ENCODE peak calls at places on chromosomes 12 and 14, in seven cellular contexts. K is mesenchymal stem cell, R is trophoblast cell, B is H9, M is IMR-90, A is mesendoderm, E is H1. T is an unnamed sample.

GRCh38 chr14:44291516-44291915 is 215.6 kb downstream of the FSCB start:
- DNase-seq in K (no peak), R (no peak), B (no peak), M (no peak), A (no peak), E (no peak), T (no peak)

GRCh38 chr14:81400202-81400678 is at the start of gene STON2:
- DNase-seq in K (no peak), R (peak), B (no peak), M (no peak), A (no peak), E (no peak), T (no peak)

GRCh38 chr12:130873825-130874224 is 2.0 kb downstream of the RAN start:
- DNase-seq in K (no peak), R (no peak), B (no peak), M (no peak), A (no peak), E (no peak), T (no peak)

GRCh38 chr12:80593766-80594165 is 113.7 kb upstream of the MYF6 start:
- DNase-seq in K (peak), R (no peak), B (no peak), M (peak), A (peak), E (no peak), T (no peak)

GRCh38 chr12:89225401-89225800 is 126.9 kb downstream of the DUSP6 start:
- DNase-seq in K (peak), R (peak), B (peak), M (peak), A (peak), E (no peak), T (no peak)

GRCh38 chr14:32813401-32813800 is 125.3 kb upstream of the NPAS3 start:
- DNase-seq in K (no peak), R (no peak), B (no peak), M (no peak), A (no peak), E (no peak), T (no peak)

GRCh38 chr14:81684696-81685095 is 151.0 kb upstream of the SEL1L start:
- DNase-seq in K (no peak), R (no peak), B (no peak), M (no peak), A (no peak), E (no peak), T (no peak)

GRCh38 chr12:133236556-133236955 is 879 bp upstream of the ANHX start:
- DNase-seq in K (no peak), R (no peak), B (no peak), M (no peak), A (no peak), E (no peak), T (no peak)

GRCh38 chr12:90858261-90858660 is 96.7 kb downstream of the CCER1 start:
- DNase-seq in K (no peak), R (no peak), B (no peak), M (peak), A (no peak), E (no peak), T (peak)

GRCh38 chr14:95025218-95025617 is 132.1 kb downstream of the DICER1 start:
- DNase-seq in K (no peak), R (no peak), B (no peak), M (no peak), A (no peak), E (no peak), T (no peak)

GRCh38 chr12:123089631-123090353 is 61.1 kb downstream of the PITPNM2 start:
- DNase-seq in K (peak), R (peak), B (no peak), M (peak), A (no peak), E (no peak), T (no peak)

GRCh38 chr14:61562321-61563161 is 132.8 kb upstream of the HIF1A start:
- DNase-seq in K (peak), R (peak), B (no peak), M (peak), A (no peak), E (no peak), T (no peak)

GRCh38 chr14:101695659-101696058 is 65.8 kb upstream of the PPP2R5C start:
- DNase-seq in K (no peak), R (no peak), B (no peak), M (no peak), A (no peak), E (no peak), T (no peak)

GRCh38 chr12:52603314-52603713 is 2.1 kb upstream of the KRT72 start:
- DNase-seq in K (no peak), R (no peak), B (peak), M (no peak), A (peak), E (no peak), T (no peak)

GRCh38 chr12:78555802-78556201 is 308.8 kb upstream of the SYT1 start:
- DNase-seq in K (no peak), R (no peak), B (no peak), M (no peak), A (peak), E (no peak), T (no peak)

GRCh38 chr14:61585598-61586538 is 109.4 kb upstream of the HIF1A start:
- DNase-seq in K (peak), R (no peak), B (no peak), M (peak), A (no peak), E (no peak), T (no peak)

GRCh38 chr12:90854136-90854689 is 100.8 kb downstream of the CCER1 start:
- DNase-seq in K (peak), R (peak), B (no peak), M (peak), A (peak), E (peak), T (peak)

GRCh38 chr12:3173008-3173553 is 95.9 kb downstream of the TSPAN9 start:
- DNase-seq in K (no peak), R (no peak), B (no peak), M (no peak), A (no peak), E (no peak), T (no peak)

GRCh38 chr12:1184402-1184801 is 193.4 kb downstream of the ERC1 start:
- DNase-seq in K (no peak), R (no peak), B (no peak), M (peak), A (no peak), E (no peak), T (no peak)

GRCh38 chr14:58830121-58830520 is 192.4 kb downstream of the DACT1 start:
- DNase-seq in K (no peak), R (no peak), B (no peak), M (no peak), A (no peak), E (no peak), T (no peak)

GRCh38 chr14:65299837-65300236 is 112.7 kb upstream of the FUT8 start:
- DNase-seq in K (no peak), R (no peak), B (no peak), M (no peak), A (peak), E (no peak), T (no peak)

GRCh38 chr14:62158779-62159178 is 396.6 kb downstream of the SNAPC1 start:
- DNase-seq in K (no peak), R (no peak), B (no peak), M (no peak), A (no peak), E (no peak), T (no peak)

GRCh38 chr14:64147126-64147790 is 146.9 kb downstream of the ESR2 start:
- DNase-seq in K (peak), R (no peak), B (no peak), M (peak), A (no peak), E (no peak), T (no peak)

GRCh38 chr12:4121506-4122020 is 152.0 kb upstream of the CCND2 start:
- DNase-seq in K (no peak), R (no peak), B (peak), M (no peak), A (no peak), E (no peak), T (no peak)

GRCh38 chr14:85415015-85415712 is 114.8 kb upstream of the FLRT2 start:
- DNase-seq in K (peak), R (no peak), B (peak), M (peak), A (peak), E (peak), T (no peak)

GRCh38 chr14:96042218-96042930 is 3.2 kb downstream of the C14orf132 start:
- DNase-seq in K (peak), R (no peak), B (no peak), M (peak), A (no peak), E (no peak), T (no peak)

GRCh38 chr14:103199141-103199540 is 75.9 kb downstream of the TNFAIP2 start:
- DNase-seq in K (no peak), R (no peak), B (no peak), M (peak), A (no peak), E (no peak), T (no peak)

GRCh38 chr12:46831335-46832083 is 5.7 kb upstream of the SLC38A4 start:
- DNase-seq in K (peak), R (no peak), B (peak), M (no peak), A (peak), E (no peak), T (peak)

GRCh38 chr12:115950959-115951358 is 326.5 kb downstream of the MED13L start:
- DNase-seq in K (no peak), R (no peak), B (no peak), M (no peak), A (no peak), E (no peak), T (no peak)

GRCh38 chr12:89075890-89076591 is 276.3 kb downstream of the DUSP6 start:
- DNase-seq in K (no peak), R (no peak), B (no peak), M (peak), A (no peak), E (no peak), T (no peak)

GRCh38 chr12:53213348-53213747 is 6.3 kb upstream of the ITGB7 start:
- DNase-seq in K (peak), R (peak), B (peak), M (peak), A (peak), E (no peak), T (peak)

GRCh38 chr14:49860988-49861387 is 8.4 kb upstream of the NEMF start:
- DNase-seq in K (no peak), R (no peak), B (no peak), M (no peak), A (no peak), E (no peak), T (no peak)

GRCh38 chr12:46825526-46826414 is at the start of gene SLC38A4:
- DNase-seq in K (peak), R (peak), B (peak), M (peak), A (peak), E (no peak), T (peak)

GRCh38 chr12:18549598-18549997 is 188.2 kb downstream of the PLCZ1 start:
- DNase-seq in K (no peak), R (no peak), B (peak), M (no peak), A (peak), E (no peak), T (no peak)

GRCh38 chr12:31117203-31118011 is 43.7 kb downstream of the DDX11 start:
- DNase-seq in K (peak), R (peak), B (peak), M (peak), A (peak), E (no peak), T (peak)

GRCh38 chr14:92694807-92695206 is 53.6 kb downstream of the LGMN start:
- DNase-seq in K (no peak), R (no peak), B (no peak), M (no peak), A (no peak), E (no peak), T (no peak)

GRCh38 chr14:51638071-51638944 is 13.4 kb upstream of the FRMD6 start:
- DNase-seq in K (no peak), R (peak), B (peak), M (no peak), A (peak), E (no peak), T (no peak)

GRCh38 chr14:98466807-98467206 is 805.2 kb downstream of the BCL11B start:
- DNase-seq in K (no peak), R (no peak), B (no peak), M (no peak), A (no peak), E (no peak), T (no peak)

DNA sequence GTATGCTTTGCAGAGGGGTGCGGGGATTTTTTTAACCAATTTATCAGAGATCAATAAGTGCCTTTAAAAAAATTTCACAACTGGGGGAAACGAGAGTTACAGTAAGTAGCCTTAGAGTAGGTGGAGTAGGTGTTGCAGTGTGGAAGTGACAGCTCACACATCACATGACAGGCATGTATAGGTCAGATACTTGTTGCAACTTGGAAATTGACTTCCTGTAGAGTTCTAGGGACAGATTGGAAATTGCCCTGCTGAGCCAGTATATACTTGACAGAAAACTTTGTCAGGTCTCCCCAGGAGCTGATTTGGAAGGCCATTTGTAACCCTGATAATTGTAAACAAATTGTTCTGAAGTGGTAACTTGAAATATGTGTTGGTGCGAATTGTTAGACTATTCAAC is 157.5 kb downstream of the SLC15A5 start:
- DNase-seq in K (no peak), R (no peak), B (no peak), M (no peak), A (peak), E (no peak), T (no peak)
- H2BK5ac ChIP-seq in K (no peak), R (no peak), B (no peak), M (no peak), A (no peak), E (no peak), T (no peak)

GRCh38 chr12:27685274-27685673 is 11.0 kb upstream of the REP15 start:
- DNase-seq in K (no peak), R (no peak), B (no peak), M (no peak), A (no peak), E (no peak), T (no peak)
- H2BK5ac ChIP-seq in K (no peak), R (no peak), B (no peak), M (no peak), A (no peak), E (no peak), T (no peak)

GRCh38 chr12:48013287-48013686 is 9.0 kb upstream of the COL2A1 start:
- DNase-seq in K (no peak), R (no peak), B (no peak), M (no peak), A (no peak), E (no peak), T (no peak)
- H2BK5ac ChIP-seq in K (no peak), R (no peak), B (no peak), M (no peak), A (no peak), E (no peak), T (no peak)

DNA sequence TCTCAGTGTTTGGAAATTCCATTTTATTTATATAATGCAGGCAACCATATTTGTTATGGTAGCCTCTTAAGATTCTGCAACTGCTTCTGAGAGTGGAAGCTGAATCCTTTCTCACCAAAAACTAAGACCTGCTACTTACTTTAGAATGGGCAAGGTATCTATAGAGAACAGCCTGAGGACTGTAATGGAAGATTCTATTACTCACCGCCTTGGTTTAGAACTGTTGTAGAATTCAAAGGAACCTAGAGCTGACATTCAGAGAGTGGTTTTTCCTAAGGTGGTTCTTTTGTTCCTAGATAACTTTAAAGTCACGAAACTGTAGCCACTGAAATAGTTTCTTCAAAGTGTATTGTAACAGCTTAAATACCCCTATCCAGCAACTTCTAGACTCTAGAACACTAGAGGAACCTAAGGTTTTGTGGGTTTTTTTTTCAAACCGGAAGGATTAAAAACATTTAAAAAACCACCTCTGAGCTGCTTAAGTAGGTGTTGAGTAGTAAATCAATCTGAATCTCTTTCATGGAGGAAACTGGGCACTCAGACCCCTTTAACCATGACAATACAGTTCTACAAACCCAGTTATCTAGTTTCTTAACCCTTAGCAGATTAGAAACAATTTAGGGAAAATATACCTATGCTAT is 4.2 kb downstream of the TDP1 start:
- DNase-seq in K (no peak), R (no peak), B (no peak), M (no peak), A (no peak), E (no peak), T (no peak)
- H2BK5ac ChIP-seq in K (no peak), R (no peak), B (no peak), M (no peak), A (no peak), E (no peak), T (no peak)

DNA sequence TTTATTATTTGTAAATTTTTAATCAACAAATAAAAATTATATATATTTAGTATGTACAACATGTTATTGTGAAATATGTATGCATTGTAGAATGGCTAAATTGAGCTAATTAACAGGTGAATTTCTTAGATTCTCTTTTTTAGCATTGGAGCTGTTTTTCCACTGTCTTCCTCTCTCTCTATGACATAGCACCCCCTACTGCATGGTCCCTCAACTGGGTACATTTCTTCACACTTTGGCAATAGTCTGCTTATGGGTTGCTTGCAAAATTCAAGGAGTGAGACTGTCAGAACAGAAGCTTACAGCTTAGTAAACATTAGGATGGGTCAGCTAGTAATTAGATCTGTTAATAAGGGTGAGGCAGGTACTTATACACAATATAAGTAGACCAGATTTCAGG is 658.5 kb upstream of the MGAT4C start:
- DNase-seq in K (peak), R (no peak), B (no peak), M (peak), A (peak), E (no peak), T (peak)
- H2BK5ac ChIP-seq in K (no peak), R (no peak), B (no peak), M (no peak), A (no peak), E (no peak), T (no peak)

GRCh38 chr12:62284749-62285148 is 24.5 kb downstream of the USP15 start:
- DNase-seq in K (no peak), R (no peak), B (no peak), M (no peak), A (no peak), E (no peak), T (no peak)

GRCh38 chr12:62290804-62291203 is 30.6 kb downstream of the USP15 start:
- DNase-seq in K (no peak), R (no peak), B (no peak), M (no peak), A (no peak), E (no peak), T (no peak)

GRCh38 chr12:62285284-62285683 is 25.1 kb downstream of the USP15 start:
- DNase-seq in K (no peak), R (no peak), B (no peak), M (no peak), A (no peak), E (no peak), T (no peak)

GRCh38 chr12:62291888-62292760 is 31.9 kb downstream of the USP15 start:
- DNase-seq in K (peak), R (no peak), B (no peak), M (peak), A (no peak), E (no peak), T (no peak)

DNA sequence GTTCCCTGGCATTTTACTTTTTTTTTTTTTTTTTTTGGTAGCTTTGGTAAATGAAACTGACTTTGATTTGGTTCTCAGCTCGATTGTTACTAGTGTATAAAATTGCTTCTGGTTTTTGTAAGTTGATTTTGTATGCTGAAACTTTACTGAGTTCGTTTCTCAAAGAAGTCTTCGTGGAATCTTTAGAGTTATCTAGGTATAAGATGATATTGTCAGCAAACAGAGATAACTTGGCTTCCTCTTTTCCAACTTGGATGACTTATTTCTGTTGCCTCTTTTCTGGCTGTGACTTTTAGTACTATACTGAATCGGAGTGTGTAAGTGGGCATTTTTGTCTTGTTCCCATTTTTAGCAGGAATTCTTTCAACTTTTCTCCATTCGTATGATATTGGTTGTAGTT is 28.1 kb downstream of the USP15 start:
- DNase-seq in K (no peak), R (no peak), B (no peak), M (no peak), A (no peak), E (no peak), T (no peak)
- H2BK5ac ChIP-seq in K (no peak), R (no peak), B (no peak), M (no peak), A (no peak), E (no peak), T (no peak)

GRCh38 chr12:14129601-14130178 is 148.3 kb upstream of the GRIN2B start:
- DNase-seq in K (no peak), R (no peak), B (no peak), M (no peak), A (no peak), E (no peak), T (no peak)
- H2BK5ac ChIP-seq in K (no peak), R (no peak), B (no peak), M (no peak), A (no peak), E (no peak), T (no peak)

DNA sequence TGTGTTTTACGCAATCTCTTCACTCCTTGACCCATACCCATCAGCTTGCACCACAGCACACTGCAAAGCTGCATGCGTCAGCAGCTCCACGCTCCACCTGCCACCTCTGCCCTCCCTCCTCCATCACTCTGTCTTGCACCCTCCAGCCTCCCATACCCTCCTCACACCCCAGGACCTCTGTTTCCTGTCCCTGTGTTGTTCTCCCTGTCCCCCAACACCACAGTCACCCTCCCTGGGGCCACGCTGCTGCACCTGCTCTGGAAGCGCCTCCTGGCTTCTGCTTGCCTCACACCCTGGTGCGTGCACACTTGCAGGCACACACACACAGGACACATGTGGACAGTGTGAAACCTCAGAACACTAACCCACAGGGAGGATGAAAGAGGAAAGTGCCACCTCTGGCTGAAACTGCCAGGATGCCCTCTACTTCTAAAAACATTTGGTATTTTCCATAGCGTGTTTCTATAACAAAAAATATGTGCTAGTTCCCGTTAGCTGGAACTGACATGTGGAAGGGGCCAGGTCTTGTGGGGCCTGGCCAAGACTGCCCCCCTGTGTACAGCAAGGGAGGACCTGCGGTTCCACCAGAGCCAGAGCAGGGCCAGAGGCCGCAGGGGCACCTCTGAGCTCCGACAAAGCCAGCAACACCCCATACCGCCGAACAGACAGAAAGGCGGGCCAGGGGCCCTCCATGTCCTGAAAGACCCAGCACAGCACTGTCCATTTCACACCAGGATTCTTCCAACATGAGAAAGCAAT is 10.0 kb downstream of the BRF1 start:
- DNase-seq in K (no peak), R (no peak), B (no peak), M (no peak), A (no peak), E (no peak), T (no peak)
- H2BK5ac ChIP-seq in K (no peak), R (no peak), B (no peak), M (no peak), A (no peak), E (peak), T (no peak)